ENCODE peak calls at places on chromosomes 7 and 10, in nine cellular contexts. E is CD8-positive, alpha-beta T cell; M is esophagus squamous epithelium; Y is pancreas; L is CD8-positive, alpha-beta memory T cell; D is adrenal gland; S is keratinocyte; U is cardiac muscle cell; X is lower lobe of right lung. I is an unnamed sample.

GRCh38 chr10:46323176-46323575 is 36.4 kb downstream of the ANTXRL start:
- DNase-seq in E (no peak), M (no peak), Y (no peak), L (no peak), D (no peak), S (no peak), U (peak; percentile 36), X (no peak), I (no peak)

GRCh38 chr7:44224951-44225565 is 24.3 kb downstream of the YKT6 start:
- DNase-seq in E (no peak), M (no peak), Y (no peak), L (no peak), D (no peak), S (no peak), U (no peak), X (no peak), I (no peak)

GRCh38 chr10:68231106-68231901 is 609 bp downstream of the ATOH7 start:
- DNase-seq in E (peak; percentile 1), M (no peak), Y (peak; percentile 69), L (peak; percentile 25), D (peak; percentile 40), S (no peak), U (peak; percentile 79), X (peak; percentile 65), I (peak; percentile 45)

GRCh38 chr7:110521357-110521756 is 569.6 kb upstream of the LRRN3 start:
- DNase-seq in E (no peak), M (no peak), Y (peak; percentile 17), L (no peak), D (peak; percentile 40), S (no peak), U (no peak), X (no peak), I (no peak)

GRCh38 chr7:111210996-111211395 is 120.1 kb downstream of the LRRN3 start:
- DNase-seq in E (no peak), M (no peak), Y (no peak), L (no peak), D (no peak), S (no peak), U (peak; percentile 45), X (no peak), I (no peak)

GRCh38 chr7:44284216-44284615 is 41.2 kb downstream of the CAMK2B start:
- DNase-seq in E (no peak), M (no peak), Y (no peak), L (no peak), D (peak; percentile 1), S (no peak), U (no peak), X (peak; percentile 38), I (no peak)

GRCh38 chr7:148865283-148865682 is 18.8 kb downstream of the EZH2 start:
- DNase-seq in E (no peak), M (no peak), Y (no peak), L (no peak), D (no peak), S (no peak), U (no peak), X (no peak), I (no peak)

GRCh38 chr7:74297516-74298233 is 8.5 kb downstream of the CLIP2 start:
- DNase-seq in E (no peak), M (no peak), Y (no peak), L (no peak), D (no peak), S (no peak), U (no peak), X (no peak), I (no peak)

GRCh38 chr7:100093054-100093453 is 4.3 kb downstream of the COPS6 start:
- DNase-seq in E (no peak), M (no peak), Y (no peak), L (no peak), D (no peak), S (no peak), U (no peak), X (no peak), I (no peak)

GRCh38 chr7:100089458-100090201 is 861 bp downstream of the COPS6 start:
- DNase-seq in E (no peak), M (no peak), Y (no peak), L (no peak), D (no peak), S (no peak), U (no peak), X (no peak), I (no peak)

GRCh38 chr7:100093498-100093897 is 4.7 kb downstream of the COPS6 start:
- DNase-seq in E (no peak), M (no peak), Y (no peak), L (no peak), D (no peak), S (no peak), U (no peak), X (no peak), I (no peak)

GRCh38 chr7:100090527-100091410 is 2.0 kb downstream of the COPS6 start:
- DNase-seq in E (no peak), M (no peak), Y (no peak), L (no peak), D (no peak), S (no peak), U (no peak), X (no peak), I (no peak)

GRCh38 chr7:100091411-100092181 is 2.8 kb downstream of the COPS6 start:
- DNase-seq in E (no peak), M (no peak), Y (no peak), L (no peak), D (no peak), S (no peak), U (no peak), X (no peak), I (no peak)
- H3K27ac ChIP-seq in E (no peak overlapping the region), M (no peak overlapping the region), Y (no peak overlapping the region), L (no peak overlapping the region), D (no peak overlapping the region), S (no peak overlapping the region), U (no peak overlapping the region), X (no peak overlapping the region), I (no peak overlapping the region)

GRCh38 chr10:14329609-14330246 is 996 bp downstream of the FRMD4A start:
- DNase-seq in E (no peak), M (no peak), Y (no peak), L (no peak), D (no peak), S (no peak), U (no peak), X (peak; percentile 28), I (no peak)
- H3K27ac ChIP-seq in E (no peak overlapping the region), M (no peak overlapping the region), Y (no peak overlapping the region), L (no peak overlapping the region), D (no peak overlapping the region), S (no peak overlapping the region), U (no peak overlapping the region), X (no peak overlapping the region), I (no peak overlapping the region)

DNA sequence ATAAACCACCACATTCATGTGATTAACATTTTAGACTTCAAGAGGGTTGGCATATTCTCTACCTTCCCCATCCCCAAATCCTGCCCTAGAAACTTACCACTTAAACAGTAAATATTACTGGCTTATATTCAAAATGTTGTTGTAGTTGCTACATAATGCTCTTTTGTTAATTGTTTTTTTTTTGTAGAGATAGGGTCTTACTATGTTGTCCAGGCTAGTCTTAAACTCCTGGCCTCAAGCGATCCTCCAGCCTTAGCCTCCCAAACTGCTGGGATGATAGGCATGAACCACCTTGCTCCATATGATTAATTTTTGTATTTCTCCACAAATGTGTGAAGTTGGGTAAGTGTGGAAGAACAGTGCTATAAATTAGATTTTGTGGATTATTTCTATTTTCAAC is 6.5 kb downstream of the PDK4 start:
- DNase-seq in E (no peak), M (no peak), Y (no peak), L (no peak), D (no peak), S (no peak), U (no peak), X (no peak), I (no peak)
- H3K27ac ChIP-seq in E (no peak overlapping the region), M (peak overlapping the region; percentile 64), Y (no peak overlapping the region), L (no peak overlapping the region), D (peak overlapping the region; percentile 55), S (no peak overlapping the region), U (no peak overlapping the region), X (peak overlapping the region; percentile 97), I (no peak overlapping the region)

DNA sequence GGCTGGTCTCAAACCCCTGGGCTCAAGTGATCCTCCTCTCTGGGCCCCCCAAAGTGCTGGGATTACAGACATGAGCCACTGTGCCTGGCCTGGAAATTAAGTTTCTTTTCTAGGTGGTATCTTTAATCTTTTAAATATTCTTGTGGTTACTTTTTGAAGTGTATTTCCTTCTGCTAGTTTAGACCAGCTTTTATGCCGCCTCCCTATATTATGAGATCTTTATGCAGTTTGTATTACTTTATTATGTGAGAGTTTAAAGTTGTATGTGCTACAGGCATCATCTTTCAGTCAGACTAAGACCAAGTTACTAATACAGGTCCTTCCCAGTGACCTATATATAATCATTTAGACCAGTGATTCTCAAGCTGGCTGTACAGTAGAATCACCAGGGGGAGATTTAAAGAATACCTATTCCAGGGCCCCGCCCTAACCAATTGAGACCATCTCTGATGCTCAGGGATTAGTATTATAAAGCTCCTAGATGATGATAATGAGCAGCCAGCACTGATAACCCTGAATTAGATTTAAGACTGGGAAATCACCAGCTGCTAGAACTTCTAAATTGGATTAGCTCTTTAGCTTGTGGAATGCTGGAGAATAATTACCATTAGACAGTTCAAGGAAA is 11.3 kb downstream of the INPP5F start:
- DNase-seq in E (no peak), M (no peak), Y (no peak), L (no peak), D (no peak), S (no peak), U (no peak), X (no peak), I (no peak)
- H3K27ac ChIP-seq in E (no peak overlapping the region), M (peak overlapping the region; percentile 62), Y (no peak overlapping the region), L (no peak overlapping the region), D (no peak overlapping the region), S (peak overlapping the region; percentile 76), U (no peak overlapping the region), X (no peak overlapping the region), I (peak overlapping the region; percentile 10)

GRCh38 chr10:132394936-132395703 is 1.9 kb upstream of the PWWP2B start:
- DNase-seq in E (no peak), M (no peak), Y (peak; percentile 30), L (no peak), D (peak; percentile 51), S (no peak), U (no peak), X (peak; percentile 48), I (no peak)
- H3K27ac ChIP-seq in E (no peak overlapping the region), M (peak overlapping the region; percentile 98), Y (peak overlapping the region; percentile 96), L (no peak overlapping the region), D (peak overlapping the region; percentile 100), S (no peak overlapping the region), U (no peak overlapping the region), X (peak overlapping the region; percentile 89), I (peak overlapping the region; percentile 81)

DNA sequence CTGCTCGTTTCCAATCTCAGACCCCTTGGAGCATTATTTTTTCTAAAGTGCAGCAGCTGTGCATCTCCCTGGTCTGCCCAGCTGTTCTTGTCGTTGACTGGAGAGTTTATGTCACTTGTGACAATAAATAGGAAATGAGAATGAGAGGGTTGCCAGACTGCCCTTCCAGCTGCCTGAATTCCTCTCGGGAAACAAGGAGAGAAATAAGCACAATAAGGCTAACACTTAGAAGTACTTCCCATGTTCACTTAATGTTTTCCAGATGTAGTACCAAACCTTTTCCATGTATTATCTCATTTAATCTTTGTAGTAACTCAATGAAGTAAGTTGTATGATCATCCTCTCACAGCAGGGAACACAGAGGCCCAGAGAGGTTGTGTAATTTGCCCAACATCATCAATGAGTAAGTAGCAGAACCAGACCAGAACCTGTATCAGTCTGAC is 19.9 kb downstream of the UBTD1 start:
- DNase-seq in E (no peak), M (no peak), Y (no peak), L (no peak), D (no peak), S (no peak), U (peak; percentile 29), X (no peak), I (no peak)
- H3K27ac ChIP-seq in E (no peak overlapping the region), M (peak overlapping the region; percentile 60), Y (no peak overlapping the region), L (no peak overlapping the region), D (no peak overlapping the region), S (no peak overlapping the region), U (no peak overlapping the region), X (peak overlapping the region; percentile 60), I (no peak overlapping the region)

GRCh38 chr7:77383333-77383740 is 32.8 kb downstream of the GSAP start:
- DNase-seq in E (no peak), M (no peak), Y (no peak), L (no peak), D (no peak), S (no peak), U (peak; percentile 18), X (no peak), I (no peak)
- H3K27ac ChIP-seq in E (no peak overlapping the region), M (no peak overlapping the region), Y (no peak overlapping the region), L (no peak overlapping the region), D (no peak overlapping the region), S (no peak overlapping the region), U (no peak overlapping the region), X (no peak overlapping the region), I (no peak overlapping the region)

I was measured in small intestine.